ENCODE peak calls at places on chromosomes 11 and 22, in six cellular contexts. N is pancreas, P is IMR-90, A is AG04450, E is esophagus squamous epithelium, B is cardiac muscle cell. S is an unnamed sample.

GRCh38 chr11:86515297-86516094 is 140.8 kb downstream of the CCDC81 start:
- DNase-seq in N (no peak), P (peak), A (peak), E (no peak), B (peak), S (no peak)

GRCh38 chr22:17518379-17518778 is 44.9 kb upstream of the SLC25A18 start:
- DNase-seq in N (no peak), P (no peak), A (no peak), E (no peak), B (no peak), S (no peak)

GRCh38 chr11:38278457-38279141 is 1680.6 kb upstream of the RAG2 start:
- DNase-seq in N (no peak), P (no peak), A (no peak), E (no peak), B (no peak), S (no peak)

GRCh38 chr22:38923463-38924196 is 33.8 kb upstream of the APOBEC3A start:
- DNase-seq in N (no peak), P (peak), A (peak), E (no peak), B (peak), S (no peak)

GRCh38 chr22:26431151-26431995 is 2.3 kb downstream of the ASPHD2 start:
- DNase-seq in N (no peak), P (no peak), A (no peak), E (no peak), B (peak), S (no peak)

GRCh38 chr11:1656061-1656441 is 26.5 kb downstream of the KRTAP5-5 start:
- DNase-seq in N (peak), P (no peak), A (no peak), E (no peak), B (no peak), S (no peak)

GRCh38 chr11:34192481-34193401 is 87.3 kb downstream of the NAT10 start:
- DNase-seq in N (no peak), P (peak), A (peak), E (no peak), B (peak), S (no peak)

GRCh38 chr11:32333335-32333991 is 101.9 kb downstream of the WT1 start:
- DNase-seq in N (peak), P (peak), A (peak), E (no peak), B (peak), S (peak)

GRCh38 chr22:29277927-29278326 is 9.9 kb downstream of the EWSR1 start:
- DNase-seq in N (no peak), P (no peak), A (no peak), E (no peak), B (no peak), S (no peak)

GRCh38 chr11:105989124-105989523 is 32.9 kb downstream of the MSANTD4 start:
- DNase-seq in N (no peak), P (no peak), A (no peak), E (no peak), B (no peak), S (no peak)

GRCh38 chr11:70546179-70546940 is 148.0 kb downstream of the CTTN start:
- DNase-seq in N (no peak), P (no peak), A (no peak), E (no peak), B (no peak), S (no peak)

GRCh38 chr11:81869337-81870065 is 864.2 kb downstream of the FAM181B start:
- DNase-seq in N (no peak), P (no peak), A (no peak), E (no peak), B (peak), S (no peak)

GRCh38 chr11:91978747-91979146 is 245.9 kb upstream of the FAT3 start:
- DNase-seq in N (no peak), P (no peak), A (no peak), E (no peak), B (no peak), S (no peak)

GRCh38 chr11:124900464-124900863 is 2.8 kb upstream of the ROBO4 start:
- DNase-seq in N (no peak), P (peak), A (peak), E (no peak), B (peak), S (no peak)

GRCh38 chr11:124896821-124897391 is 759 bp downstream of the ROBO4 start:
- DNase-seq in N (no peak), P (no peak), A (no peak), E (no peak), B (peak), S (no peak)

GRCh38 chr11:124898711-124899110 is 1.0 kb upstream of the ROBO4 start:
- DNase-seq in N (no peak), P (no peak), A (peak), E (no peak), B (peak), S (no peak)

GRCh38 chr11:124897681-124898680 is at the start of gene ROBO4:
- DNase-seq in N (no peak), P (peak), A (peak), E (no peak), B (peak), S (no peak)

DNA sequence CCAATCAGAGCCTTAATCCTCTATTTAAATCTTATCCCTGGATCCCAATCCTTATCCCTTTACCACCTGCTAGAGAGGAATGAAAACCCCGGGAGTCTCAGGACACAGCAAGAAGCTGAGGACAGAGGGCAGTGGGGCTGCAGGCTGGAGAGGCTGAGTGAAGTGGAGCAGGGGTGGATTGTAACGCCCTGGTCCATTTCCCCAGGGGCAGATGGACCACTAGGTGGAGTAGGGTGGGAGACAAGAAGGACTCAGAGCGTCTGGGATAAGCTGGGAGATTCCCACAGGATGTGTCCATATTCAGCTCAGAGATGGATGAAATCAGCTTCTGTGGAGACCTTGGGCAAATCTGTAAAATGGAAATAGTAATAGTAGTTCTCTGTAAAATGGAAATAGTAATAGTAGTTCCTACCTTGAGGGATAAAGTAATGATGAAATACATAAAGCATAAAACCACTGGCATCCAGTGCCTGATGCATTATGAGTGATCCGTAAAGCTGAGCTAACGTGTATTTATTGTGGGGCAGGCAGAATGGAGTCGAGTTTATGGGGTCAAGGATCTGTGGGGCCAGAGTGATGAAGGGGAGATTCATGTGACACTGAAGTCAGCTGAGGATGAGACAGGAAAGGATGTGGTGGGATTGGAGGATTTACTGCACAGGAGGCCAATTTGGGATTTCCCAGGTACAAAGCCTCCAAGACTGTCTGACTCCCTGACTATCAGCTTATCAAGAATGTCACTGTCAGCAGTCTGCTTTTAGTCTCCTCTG is 1.9 kb upstream of the ROBO4 start:
- DNase-seq in N (no peak), P (no peak), A (no peak), E (no peak), B (no peak), S (no peak)
- TF ChIP-seq CTCF in N (no peak), P (peak), A (peak), E (no peak), B (no peak), S (no peak)

GRCh38 chr11:68632802-68633201 is 51.5 kb upstream of the GAL start:
- DNase-seq in N (peak), P (peak), A (peak), E (no peak), B (peak), S (peak)
- TF ChIP-seq CTCF in N (no peak), P (peak), A (peak), E (peak), B (peak), S (peak)

DNA sequence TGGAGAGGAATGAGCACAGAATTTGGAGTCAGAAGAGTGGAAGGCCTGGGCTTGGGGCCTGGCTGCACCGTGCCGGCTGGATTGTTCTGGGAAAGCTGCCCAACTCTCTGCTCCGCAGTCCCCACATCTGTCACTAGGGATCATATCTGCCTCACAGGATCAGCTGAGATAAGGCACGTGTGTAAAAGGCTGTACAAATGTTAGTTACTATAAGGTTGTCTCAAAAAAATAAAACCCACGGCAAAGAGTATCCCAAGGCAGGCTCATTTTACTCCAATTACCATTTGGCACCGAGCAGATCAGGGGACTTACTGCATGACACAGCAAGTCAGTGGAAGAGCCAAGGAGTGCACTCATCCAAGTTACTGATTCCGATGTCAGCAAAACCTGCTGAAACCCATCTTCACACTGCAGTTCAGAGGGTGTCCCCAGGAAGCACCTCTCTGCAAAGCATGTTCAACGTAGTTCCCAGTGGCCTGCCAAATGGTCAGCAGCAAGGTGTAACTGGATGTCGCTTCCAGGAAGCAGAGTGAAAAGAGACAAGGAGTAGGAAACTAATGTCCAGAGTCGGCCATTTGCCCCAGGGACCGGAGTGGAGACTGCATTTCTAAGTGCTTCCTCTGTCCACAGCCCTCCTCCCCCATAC is 18.1 kb upstream of the MRTFA start:
- DNase-seq in N (no peak), P (peak), A (no peak), E (no peak), B (peak), S (no peak)
- TF ChIP-seq CTCF in N (no peak), P (peak), A (peak), E (peak), B (no peak), S (peak)

GRCh38 chr11:120527111-120527748 is 15.7 kb downstream of the GRIK4 start:
- DNase-seq in N (no peak), P (peak), A (peak), E (no peak), B (peak), S (peak)
- TF ChIP-seq CTCF in N (no peak), P (no peak), A (peak), E (no peak), B (peak), S (peak)